ENCODE peak calls at places on chromosomes 11 and 22, in four cellular contexts. O is Peyer's patch, A is uterus, F is right lobe of liver. G is an unnamed sample.

GRCh38 chr22:45917146-45917545 is 59.8 kb downstream of the WNT7B start:
- DNase-seq in O (no peak), A (no peak), F (no peak), G (peak)

GRCh38 chr22:36457688-36458450 is 23.6 kb downstream of the TXN2 start:
- DNase-seq in O (no peak), A (peak), F (no peak), G (no peak)

GRCh38 chr11:128318856-128319474 is 268.4 kb downstream of the ETS1 start:
- DNase-seq in O (no peak), A (no peak), F (no peak), G (no peak)

GRCh38 chr22:32564170-32565001 is 89.8 kb downstream of the FBXO7 start:
- DNase-seq in O (no peak), A (no peak), F (no peak), G (peak)

GRCh38 chr11:92675303-92675702 is 294.1 kb upstream of the MTNR1B start:
- DNase-seq in O (no peak), A (no peak), F (no peak), G (no peak)

GRCh38 chr11:65132988-65133700 is 1.2 kb downstream of the SYVN1 start:
- DNase-seq in O (peak), A (peak), F (peak), G (no peak)

GRCh38 chr22:33561149-33561807 is 359.0 kb downstream of the LARGE1 start:
- DNase-seq in O (no peak), A (no peak), F (no peak), G (no peak)

GRCh38 chr11:109135627-109136026 is 286.4 kb upstream of the C11orf87 start:
- DNase-seq in O (no peak), A (no peak), F (no peak), G (no peak)

GRCh38 chr11:2182692-2183474 is 11.3 kb upstream of the TH start:
- DNase-seq in O (no peak), A (no peak), F (no peak), G (no peak)

GRCh38 chr11:1419811-1420210 is 30.1 kb downstream of the BRSK2 start:
- DNase-seq in O (no peak), A (no peak), F (no peak), G (no peak)

GRCh38 chr11:10478574-10479550 is 23.8 kb downstream of the AMPD3 start:
- DNase-seq in O (no peak), A (peak), F (peak), G (no peak)

GRCh38 chr11:12110201-12110713 is at the start of gene MICAL2:
- DNase-seq in O (peak), A (peak), F (peak), G (peak)

GRCh38 chr22:48547971-48548370 is 1279.7 kb downstream of the BRD1 start:
- DNase-seq in O (no peak), A (no peak), F (no peak), G (no peak)

GRCh38 chr11:2302280-2302843 is 549 bp downstream of the TSPAN32 start:
- DNase-seq in O (peak), A (no peak), F (peak), G (no peak)

GRCh38 chr11:130653838-130654601 is 205.6 kb downstream of the ADAMTS15 start:
- DNase-seq in O (no peak), A (peak), F (peak), G (no peak)

GRCh38 chr22:21626735-21627469 is 2.9 kb downstream of the YDJC start:
- DNase-seq in O (no peak), A (no peak), F (no peak), G (no peak)

GRCh38 chr22:21628386-21629261 is 1.2 kb downstream of the YDJC start:
- DNase-seq in O (peak), A (no peak), F (no peak), G (no peak)

GRCh38 chr22:21632237-21632895 is at the start of gene CCDC116:
- DNase-seq in O (peak), A (no peak), F (no peak), G (no peak)

GRCh38 chr22:21631025-21631424 is 1.2 kb upstream of the YDJC start:
- DNase-seq in O (no peak), A (no peak), F (no peak), G (no peak)

DNA sequence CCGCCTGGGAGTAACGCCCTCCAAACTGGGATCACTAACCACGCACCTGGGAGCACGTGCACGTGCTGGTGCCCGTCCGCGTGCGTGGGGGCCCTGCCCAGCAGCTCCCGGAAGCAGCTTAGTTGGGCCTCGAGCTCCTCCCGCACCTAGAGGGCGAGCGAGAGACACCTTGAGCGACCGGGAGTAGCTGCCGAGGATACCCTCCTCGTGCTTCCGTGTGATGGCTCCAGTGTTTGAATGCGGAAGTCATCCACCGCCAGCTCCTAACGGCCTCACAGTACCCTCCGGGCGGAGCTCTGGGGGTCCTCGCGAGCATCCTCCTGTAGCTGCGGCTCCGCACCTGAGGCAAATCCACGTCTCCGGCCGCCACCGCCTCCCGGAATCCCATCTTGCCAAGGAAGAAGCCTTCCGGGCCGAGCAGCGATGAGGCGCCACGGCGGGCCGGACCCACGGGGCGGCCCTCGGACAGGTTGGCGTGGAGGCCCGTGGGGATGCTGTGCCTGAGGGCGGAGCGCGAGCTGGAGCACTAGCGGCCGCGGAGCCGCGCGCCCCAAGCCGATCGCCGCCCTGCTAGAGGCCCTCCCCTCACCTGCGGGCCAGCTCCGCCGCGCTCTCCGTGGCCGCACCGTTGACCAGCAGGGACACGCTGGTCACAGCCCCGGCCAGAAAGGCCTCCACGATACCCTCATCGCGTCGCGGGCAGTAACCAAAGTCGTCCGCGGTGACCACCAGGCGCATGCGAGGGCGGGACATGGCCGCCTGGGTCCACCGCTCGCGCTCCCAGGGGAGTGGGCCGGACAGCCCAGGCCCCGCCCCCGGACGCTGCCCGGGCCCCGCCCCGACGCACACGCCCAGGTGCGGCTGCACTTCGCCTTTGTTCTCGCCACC is at the start of gene YDJC:
- DNase-seq in O (peak), A (peak), F (peak), G (peak)
- TF ChIP-seq POLR2A in O (peak), A (peak), F (peak), G (peak)

DNA sequence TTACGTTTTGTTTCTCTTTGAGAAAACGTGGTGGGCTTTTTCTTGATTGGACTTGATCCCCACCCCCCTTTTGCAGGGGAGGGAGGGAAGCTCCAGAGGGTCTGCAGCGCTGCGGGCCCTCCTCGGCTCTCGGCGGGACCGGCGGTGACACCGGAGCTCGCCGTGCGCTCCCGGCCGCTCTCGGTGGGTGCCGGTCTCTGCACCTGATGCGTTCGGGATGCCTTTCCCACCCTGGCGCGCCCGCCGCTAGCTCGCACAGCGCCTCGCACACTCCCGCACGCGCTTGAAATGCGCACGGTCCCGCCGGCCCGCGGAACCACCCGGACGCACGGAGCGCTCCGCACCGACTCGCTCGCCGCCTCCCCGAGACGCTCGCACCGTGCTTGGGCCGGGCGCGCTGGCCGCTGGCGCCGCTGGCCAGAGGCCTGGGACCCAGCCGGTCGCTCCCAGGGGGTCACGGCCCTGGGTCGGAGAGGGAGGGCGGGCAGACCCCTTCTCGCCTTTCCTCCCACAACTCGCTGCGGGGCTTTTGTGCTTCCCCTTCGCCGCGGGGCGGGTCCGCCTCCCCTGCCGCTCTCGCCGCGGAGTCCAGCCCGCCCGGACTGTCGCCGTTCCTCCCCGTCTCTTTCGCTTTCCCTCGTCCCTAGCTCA is 1.0 kb downstream of the ZBTB16 start:
- DNase-seq in O (no peak), A (no peak), F (no peak), G (no peak)
- TF ChIP-seq POLR2A in O (peak), A (peak), F (no peak), G (no peak)

GRCh38 chr11:118358071-118358470 is 1.3 kb upstream of the UBE4A start:
- DNase-seq in O (no peak), A (no peak), F (no peak), G (no peak)

GRCh38 chr11:118364956-118365615 is 5.7 kb downstream of the UBE4A start:
- DNase-seq in O (no peak), A (no peak), F (no peak), G (no peak)

DNA sequence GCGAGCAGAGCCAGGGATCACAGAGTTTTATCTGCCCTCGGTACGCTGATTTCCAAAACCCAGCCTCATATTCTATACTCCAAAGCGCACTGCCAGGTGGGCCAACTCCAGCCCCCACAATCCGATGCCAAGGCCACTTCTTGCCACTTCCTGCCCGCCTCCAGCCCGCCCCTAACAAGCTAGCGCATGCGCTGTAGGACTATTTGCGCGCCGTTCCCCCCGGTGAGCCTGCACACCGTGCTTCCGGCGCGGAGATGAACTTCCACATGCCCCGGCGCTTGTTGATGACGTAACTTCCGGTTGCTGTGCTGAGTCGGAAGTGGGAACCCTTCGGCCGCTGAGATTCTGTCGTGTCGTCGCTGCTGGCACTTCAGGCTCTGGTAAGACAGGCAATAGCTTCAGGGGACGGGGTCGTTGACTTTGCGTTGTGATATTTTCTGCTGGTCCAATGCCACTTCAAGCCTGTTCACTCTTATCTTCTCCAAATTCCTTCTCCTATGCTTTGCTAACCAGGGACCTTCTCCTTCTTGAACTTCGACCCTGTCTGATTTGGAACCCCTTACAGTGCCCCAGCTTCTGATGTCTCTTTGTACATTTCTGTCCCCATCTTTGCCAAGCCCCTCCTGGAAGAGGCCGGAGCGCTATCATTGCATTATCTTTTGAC is at the start of gene UBE4A:
- DNase-seq in O (peak), A (peak), F (peak), G (peak)
- TF ChIP-seq POLR2A in O (peak), A (peak), F (peak), G (peak)

DNA sequence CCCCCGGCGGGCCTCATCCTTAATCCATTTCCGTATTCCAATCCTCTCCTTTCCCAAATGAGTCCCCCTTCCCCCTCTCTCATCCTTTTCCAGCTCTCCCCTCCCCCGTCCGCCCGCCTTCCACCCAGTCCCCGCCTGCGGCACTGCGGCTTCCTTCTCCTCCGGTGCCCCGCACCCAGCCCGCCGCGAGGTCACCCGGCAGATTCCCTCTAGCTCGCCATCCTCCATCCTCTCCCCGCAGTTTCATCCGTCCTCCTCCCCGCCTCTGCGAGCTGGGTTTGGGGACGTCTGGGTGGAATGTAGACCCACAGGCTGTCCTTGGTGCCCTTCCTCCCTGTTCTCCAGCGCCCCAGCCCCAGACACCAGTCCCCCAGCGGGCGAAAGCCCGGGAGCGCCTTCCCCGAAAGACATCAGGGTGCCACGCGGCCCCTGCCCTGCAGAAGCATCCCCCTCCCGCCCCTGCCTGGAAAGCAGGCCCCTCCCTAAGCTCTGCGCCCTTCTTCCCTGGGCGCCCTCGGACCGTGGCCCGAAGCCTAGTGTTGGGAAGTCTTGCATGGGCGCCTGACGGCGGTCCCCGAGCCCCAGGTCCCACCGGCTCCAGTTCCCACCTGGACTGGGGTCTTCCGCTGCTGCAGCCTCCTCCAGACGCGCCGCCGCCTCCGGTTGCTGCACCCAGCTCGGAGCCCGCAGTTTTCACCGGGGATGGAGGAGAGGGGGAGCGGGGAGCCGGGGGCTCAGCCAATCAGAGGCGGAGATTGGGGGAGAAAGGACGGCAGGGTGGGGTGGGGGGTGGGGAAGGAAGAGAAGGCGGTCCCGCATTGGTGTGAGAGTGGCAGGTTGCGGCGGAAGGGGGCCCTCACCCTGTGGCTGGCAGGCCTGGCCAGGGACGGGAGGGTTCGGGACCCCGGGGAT is at the start of gene THY1:
- DNase-seq in O (no peak), A (peak), F (no peak), G (no peak)
- TF ChIP-seq POLR2A in O (no peak), A (no peak), F (no peak), G (peak)

GRCh38 chr11:61792310-61793083 is at the start of the genes FEN1 and TMEM258:
- DNase-seq in O (peak), A (peak), F (peak), G (peak)
- TF ChIP-seq POLR2A in O (peak), A (peak), F (peak), G (peak)

G was measured in H54.